ENCODE peak calls at places on chromosome 16, in nine cellular contexts. I is K562, L is GM12878, Z is SK-N-SH, S is HepG2, R is A549, Y is H1, M is endothelial cell of umbilical vein, N is HCT116. X is an unnamed sample.

GRCh38 chr16:56944954-56945839 is 13.3 kb downstream of the HERPUD1 start:
- DNase-seq in M (no peak), R (no peak), N (no peak), I (no peak), S (no peak), Z (no peak), Y (no peak), L (peak), X (no peak)

GRCh38 chr16:89319883-89320716 is 102.6 kb downstream of the ZNF778 start:
- DNase-seq in Y (no peak), N (no peak), Z (no peak), L (peak), M (peak), S (peak), I (peak), R (peak), X (peak)

GRCh38 chr16:62077998-62078397 is 41.8 kb upstream of the CDH8 start:
- DNase-seq in R (peak), M (no peak), Y (peak), N (no peak), S (no peak), I (no peak), Z (peak), L (no peak), X (peak)

GRCh38 chr16:5032748-5033167 is 977 bp downstream of the NAGPA start:
- DNase-seq in I (no peak), L (no peak), Y (no peak), N (no peak), Z (no peak), S (peak), R (no peak), M (peak), X (no peak)

GRCh38 chr16:68273459-68273858 is 9.1 kb downstream of the SLC7A6 start:
- DNase-seq in M (no peak), N (no peak), I (no peak), Y (no peak), R (no peak), S (no peak), L (no peak), Z (no peak), X (no peak)

GRCh38 chr16:65534121-65534528 is 412.3 kb upstream of the CDH11 start:
- DNase-seq in L (no peak), N (no peak), Y (no peak), S (no peak), Z (no peak), M (no peak), I (no peak), R (no peak), X (no peak)

GRCh38 chr16:81107506-81107905 is 11.3 kb upstream of the GCSH start:
- DNase-seq in M (no peak), L (no peak), R (no peak), N (no peak), I (no peak), Y (no peak), S (peak), Z (no peak), X (no peak)

GRCh38 chr16:88798772-88799455 is 4.7 kb upstream of the CDT1 start:
- DNase-seq in Y (no peak), M (no peak), R (peak), S (no peak), L (no peak), N (no peak), Z (no peak), I (peak), X (peak)

GRCh38 chr16:853306-853705 is 52.8 kb upstream of the GNG13 start:
- DNase-seq in Z (no peak), R (no peak), L (no peak), Y (no peak), S (no peak), M (no peak), I (no peak), N (no peak), X (no peak)

GRCh38 chr16:86882586-86883280 is 304.4 kb downstream of the FOXL1 start:
- DNase-seq in R (no peak), L (no peak), M (peak), I (no peak), Y (no peak), S (no peak), Z (no peak), N (no peak), X (no peak)

GRCh38 chr16:3642397-3643094 is 11.9 kb upstream of the DNASE1 start:
- DNase-seq in L (no peak), Y (peak), I (peak), Z (peak), M (peak), S (no peak), N (peak), R (no peak), X (no peak)

GRCh38 chr16:91484-91883 is 13.5 kb downstream of the MPG start:
- DNase-seq in N (no peak), S (no peak), I (no peak), Y (no peak), R (no peak), M (no peak), Z (no peak), L (no peak), X (no peak)

GRCh38 chr16:19163215-19163614 is 4.8 kb upstream of the SYT17 start:
- DNase-seq in Z (no peak), M (no peak), Y (no peak), N (no peak), L (no peak), I (no peak), R (no peak), S (no peak), X (no peak)

GRCh38 chr16:89842471-89843408 is 14.5 kb downstream of the SPIRE2 start:
- DNase-seq in Z (peak), R (no peak), Y (no peak), N (no peak), L (no peak), I (no peak), M (peak), S (peak), X (peak)

GRCh38 chr16:27947696-27948095 is 115.8 kb downstream of the GSG1L start:
- DNase-seq in S (no peak), I (no peak), M (no peak), L (no peak), N (no peak), Z (no peak), R (no peak), Y (no peak), X (no peak)

GRCh38 chr16:86751081-86752030 is 173.0 kb downstream of the FOXL1 start:
- DNase-seq in S (no peak), R (peak), N (no peak), Z (no peak), Y (no peak), M (peak), L (no peak), I (no peak), X (peak)

GRCh38 chr16:64866026-64866425 is 255.8 kb downstream of the CDH11 start:
- DNase-seq in R (no peak), Z (no peak), M (no peak), Y (no peak), L (no peak), N (no peak), S (no peak), I (no peak), X (no peak)

GRCh38 chr16:70809392-70810060 is 8.6 kb upstream of the VAC14 start:
- DNase-seq in S (no peak), Z (no peak), I (no peak), L (no peak), Y (no peak), M (no peak), N (no peak), R (no peak), X (no peak)

GRCh38 chr16:69465083-69465721 is 40.8 kb downstream of the CYB5B start:
- DNase-seq in R (peak), Z (no peak), Y (no peak), S (peak), I (no peak), L (peak), N (no peak), M (peak), X (peak)

GRCh38 chr16:47578033-47578432 is 116.9 kb downstream of the PHKB start:
- DNase-seq in Z (no peak), M (no peak), R (no peak), N (no peak), Y (no peak), L (no peak), I (no peak), S (no peak), X (no peak)

GRCh38 chr16:3669067-3669466 is 14.6 kb downstream of the DNASE1 start:
- DNase-seq in Y (no peak), N (no peak), L (no peak), I (no peak), Z (no peak), M (no peak), S (no peak), R (no peak), X (peak)

GRCh38 chr16:89945654-89946053 is 2.9 kb upstream of the DEF8 start:
- DNase-seq in M (no peak), Z (no peak), R (no peak), N (no peak), Y (no peak), L (no peak), I (no peak), S (no peak), X (no peak)

GRCh38 chr16:12262454-12263180 is 286.1 kb downstream of the SNX29 start:
- DNase-seq in M (no peak), Y (no peak), Z (no peak), I (no peak), S (peak), R (peak), L (no peak), N (no peak), X (no peak)

GRCh38 chr16:86252596-86252995 is 257.7 kb upstream of the FOXF1 start:
- DNase-seq in R (peak), Z (peak), L (no peak), Y (peak), M (peak), I (peak), S (no peak), N (peak), X (peak)

GRCh38 chr16:78244131-78244899 is 144.9 kb downstream of the WWOX start:
- DNase-seq in Y (no peak), N (no peak), I (no peak), Z (no peak), S (no peak), L (no peak), R (no peak), M (no peak), X (no peak)

GRCh38 chr16:88737298-88738166 is 31.2 kb downstream of the CTU2 start:
- DNase-seq in Y (peak), L (peak), R (peak), Z (peak), S (peak), I (peak), M (peak), N (peak), X (peak)

GRCh38 chr16:52252680-52253079 is 294.3 kb downstream of the TOX3 start:
- DNase-seq in I (no peak), R (no peak), L (no peak), M (no peak), Y (no peak), N (no peak), S (no peak), Z (no peak), X (no peak)

GRCh38 chr16:54595636-54596035 is 309.0 kb upstream of the IRX3 start:
- DNase-seq in I (no peak), Y (no peak), R (no peak), M (no peak), N (no peak), Z (no peak), L (no peak), S (no peak), X (no peak)

GRCh38 chr16:12087901-12088364 is 111.4 kb downstream of the SNX29 start:
- DNase-seq in M (no peak), S (no peak), Z (peak), R (no peak), N (no peak), I (no peak), L (no peak), Y (no peak), X (no peak)

GRCh38 chr16:75803753-75804152 is 77.5 kb upstream of the CPHXL start:
- DNase-seq in Y (no peak), I (no peak), L (no peak), R (no peak), Z (no peak), S (no peak), N (no peak), M (no peak), X (no peak)

DNA sequence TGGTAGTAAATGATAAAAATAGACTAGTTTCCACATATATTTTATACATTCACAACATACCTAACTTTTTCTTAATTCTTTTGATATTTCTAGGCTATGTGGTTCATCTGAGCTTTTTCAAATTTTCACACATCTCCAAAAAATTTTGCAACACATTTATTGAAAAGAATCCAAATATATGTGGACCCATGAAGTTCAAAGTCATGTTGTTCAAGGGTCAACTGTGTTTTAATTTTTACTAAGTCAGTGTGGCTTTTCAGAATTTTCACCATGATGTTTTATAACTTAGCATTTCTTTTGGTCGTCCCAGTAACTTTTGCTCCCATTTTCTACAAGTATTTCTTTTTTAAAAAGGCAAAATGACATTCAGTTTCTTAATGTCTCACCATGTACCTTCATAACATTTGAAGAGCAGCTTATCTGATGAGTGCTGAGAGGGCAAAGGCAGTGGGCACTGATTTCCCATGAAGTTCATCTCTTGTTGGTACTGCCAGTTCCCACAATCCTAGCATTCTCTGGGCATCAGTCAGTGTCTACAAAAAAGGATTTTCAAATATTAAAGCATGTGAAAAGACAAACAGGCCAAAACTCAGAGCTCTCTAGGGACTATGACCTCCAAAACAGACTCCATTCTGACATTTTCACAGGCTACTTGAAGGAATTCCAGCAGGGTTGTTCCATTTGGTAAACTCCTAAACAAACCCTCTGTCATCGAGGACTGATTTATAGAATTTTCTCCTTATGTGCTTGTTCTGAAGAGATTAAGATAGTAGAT is 80.3 kb downstream of the MRTFB start:
- DNase-seq in Y (no peak), S (no peak), I (no peak), M (no peak), R (peak), L (no peak), Z (no peak), N (no peak), X (no peak)
- TF ChIP-seq MAX in Y (no peak), S (no peak), I (no peak), M (no peak), R (no peak), L (no peak), Z (no peak), N (no peak), X (no peak)

DNA sequence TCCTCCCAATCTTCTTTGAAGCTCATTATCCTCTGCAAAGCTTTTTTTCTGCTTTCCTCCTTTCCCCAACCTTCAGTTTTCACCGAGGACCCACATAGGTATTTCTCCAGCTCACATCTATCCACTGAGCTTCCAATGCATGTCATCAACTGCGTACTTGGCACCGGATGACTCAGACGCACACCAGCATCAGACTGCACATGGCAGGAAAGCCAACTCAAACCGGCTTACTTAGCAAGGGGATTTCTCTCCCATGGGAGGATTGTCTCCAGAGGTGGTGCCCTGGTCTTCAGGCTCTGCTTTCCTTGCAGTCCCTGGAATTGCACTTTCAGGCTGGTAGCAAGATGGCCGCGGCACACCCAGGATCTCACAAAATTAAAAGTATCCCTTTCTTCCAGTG is 1.7 kb upstream of the AKTIP start:
- DNase-seq in Z (no peak), S (no peak), L (no peak), R (no peak), Y (no peak), N (no peak), I (no peak), M (peak), X (peak)
- H3K4me3 ChIP-seq in Z (no peak), S (peak), L (peak), R (no peak), Y (no peak), N (no peak), I (no peak), M (no peak), X (peak)

GRCh38 chr16:22007509-22008214 is at the start of gene MOSMO:
- DNase-seq in L (no peak), I (peak), M (peak), R (peak), N (no peak), Z (peak), S (peak), Y (peak), X (peak)
- TF ChIP-seq MAX in L (no peak), I (no peak), M (no peak), R (no peak), N (peak), Z (no peak), S (peak), Y (no peak), X (no peak)

GRCh38 chr16:7765079-7765550 is 432.5 kb downstream of the RBFOX1 start:
- DNase-seq in S (no peak), I (no peak), Y (no peak), N (no peak), R (no peak), L (no peak), M (no peak), Z (no peak), X (no peak)
- H3K4me3 ChIP-seq in S (no peak), I (no peak), Y (no peak), N (no peak), R (no peak), L (no peak), M (no peak), Z (no peak), X (no peak)

GRCh38 chr16:17365211-17365541 is 105.6 kb downstream of the XYLT1 start:
- DNase-seq in I (no peak), Z (no peak), R (no peak), N (no peak), M (no peak), S (no peak), Y (no peak), L (no peak), X (peak)
- TF ChIP-seq MAX in I (no peak), Z (no peak), R (no peak), N (no peak), M (no peak), S (no peak), Y (peak), L (no peak), X (peak)

DNA sequence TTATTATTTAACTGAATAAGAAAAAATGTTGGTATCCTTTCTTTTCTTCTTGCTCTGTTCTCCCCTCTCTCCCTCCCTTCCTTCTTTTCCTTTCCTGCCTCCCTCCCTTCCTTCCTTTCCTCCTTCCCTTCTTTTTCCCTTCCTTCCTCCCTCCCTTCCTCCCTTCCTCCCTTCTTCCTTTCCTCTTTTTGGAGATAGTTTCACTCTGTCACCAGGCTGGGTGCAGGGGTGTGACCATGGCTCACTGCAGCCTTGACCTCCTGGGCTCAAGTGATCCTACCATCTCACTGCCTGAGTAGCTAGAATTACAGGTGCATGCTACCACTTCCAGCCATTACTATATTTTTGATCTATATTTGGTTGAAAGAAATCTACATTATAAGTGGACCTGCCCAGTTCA is 5.7 kb upstream of the RUSF1 start:
- DNase-seq in R (no peak), I (no peak), L (no peak), Y (no peak), N (no peak), S (no peak), M (no peak), Z (no peak), X (no peak)
- H3K4me3 ChIP-seq in R (no peak), I (no peak), L (no peak), Y (no peak), N (no peak), S (no peak), M (no peak), Z (no peak), X (no peak)

DNA sequence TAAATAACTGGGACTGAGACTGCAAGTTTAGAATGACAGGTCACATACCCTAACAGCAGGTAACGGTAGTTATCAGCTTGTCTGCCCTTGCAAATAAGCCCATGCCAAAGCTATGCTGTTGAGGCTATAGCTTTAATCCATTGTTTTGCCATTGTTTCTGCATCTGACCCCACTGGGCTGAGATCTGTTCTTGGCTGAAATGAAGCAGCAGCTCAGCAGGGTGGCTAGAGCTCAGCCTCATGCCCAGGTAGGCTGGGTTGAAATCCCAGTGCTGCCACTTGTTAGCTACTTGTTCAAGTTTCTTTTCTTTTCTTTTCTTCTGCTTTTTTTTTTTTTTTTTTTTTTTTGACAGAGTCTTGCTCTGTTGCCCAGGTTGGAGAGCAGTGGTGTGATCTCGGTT is 40.1 kb downstream of the NKD1 start:
- DNase-seq in L (no peak), N (no peak), R (no peak), S (no peak), Z (no peak), Y (no peak), I (no peak), M (no peak), X (no peak)
- TF ChIP-seq MAX in L (no peak), N (no peak), R (no peak), S (no peak), Z (no peak), Y (no peak), I (no peak), M (no peak), X (no peak)

GRCh38 chr16:14963281-14964173 is 11.3 kb upstream of the PDXDC1 start:
- DNase-seq in N (no peak), I (no peak), M (no peak), L (no peak), S (no peak), Y (peak), R (no peak), Z (no peak), X (no peak)

GRCh38 chr16:14961405-14962186 is 13.2 kb upstream of the PDXDC1 start:
- DNase-seq in L (no peak), S (no peak), R (no peak), Y (peak), M (no peak), Z (no peak), N (no peak), I (no peak), X (no peak)

DNA sequence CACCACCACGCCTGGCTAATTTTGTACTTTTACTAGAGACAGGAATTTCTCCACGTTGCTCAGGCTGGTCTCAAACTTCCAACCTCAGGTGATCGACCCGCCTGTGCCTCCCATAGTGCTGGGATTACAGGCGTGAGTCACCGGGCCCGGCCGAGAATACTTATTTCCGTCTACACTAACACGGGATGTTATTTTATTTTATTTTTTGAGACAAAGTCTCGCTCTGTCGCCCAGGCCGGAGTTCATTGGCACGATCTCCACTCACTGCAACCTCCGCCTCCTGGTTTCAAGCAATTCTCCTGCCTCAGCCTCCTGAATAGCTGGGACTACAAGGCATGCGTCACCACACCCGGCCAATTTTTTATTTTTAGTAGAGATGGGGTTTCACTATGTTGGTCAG is 9.5 kb upstream of the PDXDC1 start:
- DNase-seq in N (no peak), I (no peak), R (no peak), S (no peak), Y (no peak), Z (no peak), M (no peak), L (no peak), X (no peak)
- H3K4me3 ChIP-seq in N (no peak), I (no peak), R (no peak), S (no peak), Y (no peak), Z (no peak), M (no peak), L (no peak), X (no peak)